ENCODE peak calls at places on chromosomes 3 and 15, in seven cellular contexts. U is transverse colon, Q is IMR-90, S is Peyer's patch, R is mesenchymal stem cell, E is A549, Y is breast epithelium. N is an unnamed sample.

GRCh38 chr3:79467721-79468120 is 300.1 kb downstream of the ROBO1 start:
- DNase-seq in U (no peak), Q (no peak), S (no peak), R (no peak), E (no peak), Y (no peak), N (peak; percentile 18)

GRCh38 chr3:79587150-79587549 is 180.6 kb downstream of the ROBO1 start:
- DNase-seq in U (no peak), Q (no peak), S (no peak), R (no peak), E (no peak), Y (no peak), N (no peak)

GRCh38 chr3:71389911-71390573 is 193.5 kb downstream of the FOXP1 start:
- DNase-seq in U (peak; percentile 67), Q (peak; percentile 65), S (peak; percentile 71), R (peak; percentile 21), E (no peak), Y (peak; percentile 47), N (peak; percentile 71)

GRCh38 chr15:63387741-63388468 is 6.3 kb upstream of the CA12 start:
- DNase-seq in U (no peak), Q (no peak), S (peak; percentile 9), R (no peak), E (no peak), Y (no peak), N (no peak)

GRCh38 chr3:111751961-111752360 is 107.1 kb upstream of the PHLDB2 start:
- DNase-seq in U (no peak), Q (peak; percentile 94), S (no peak), R (peak; percentile 91), E (no peak), Y (no peak), N (peak; percentile 46)

GRCh38 chr15:36468746-36469145 is 110.7 kb upstream of the CDIN1 start:
- DNase-seq in U (no peak), Q (peak; percentile 100), S (no peak), R (peak; percentile 90), E (no peak), Y (no peak), N (no peak)

GRCh38 chr15:41838400-41838897 is at the start of gene PLA2G4B:
- DNase-seq in U (peak; percentile 82), Q (no peak), S (peak; percentile 70), R (no peak), E (no peak), Y (peak; percentile 94), N (no peak)

GRCh38 chr3:28042095-28042635 is 199.3 kb upstream of the CMC1 start:
- DNase-seq in U (no peak), Q (no peak), S (no peak), R (no peak), E (no peak), Y (no peak), N (no peak)

GRCh38 chr3:102181202-102181920 is 253.5 kb upstream of the ZPLD1 start:
- DNase-seq in U (no peak), Q (peak; percentile 88), S (no peak), R (peak; percentile 66), E (no peak), Y (no peak), N (peak; percentile 24)

GRCh38 chr3:187919018-187919417 is 173.8 kb upstream of the BCL6 start:
- DNase-seq in U (peak; percentile 20), Q (no peak), S (peak; percentile 67), R (no peak), E (no peak), Y (no peak), N (no peak)

GRCh38 chr3:25915673-25916072 is 125.8 kb downstream of the OXSM start:
- DNase-seq in U (no peak), Q (peak; percentile 36), S (no peak), R (no peak), E (no peak), Y (no peak), N (no peak)

GRCh38 chr3:149487598-149488197 is 13.2 kb downstream of the TM4SF4 start:
- DNase-seq in U (peak; percentile 15), Q (no peak), S (peak; percentile 59), R (no peak), E (no peak), Y (no peak), N (peak; percentile 81)

GRCh38 chr3:4546346-4547178 is 53.4 kb downstream of the ITPR1 start:
- DNase-seq in U (no peak), Q (no peak), S (no peak), R (no peak), E (no peak), Y (no peak), N (no peak)

GRCh38 chr3:126151562-126152302 is 28.7 kb downstream of the ALDH1L1 start:
- DNase-seq in U (no peak), Q (no peak), S (peak; percentile 27), R (no peak), E (no peak), Y (peak; percentile 13), N (no peak)

GRCh38 chr3:190225186-190225692 is 97.0 kb downstream of the CLDN1 start:
- DNase-seq in U (no peak), Q (peak; percentile 42), S (no peak), R (peak; percentile 54), E (no peak), Y (no peak), N (peak; percentile 59)

DNA sequence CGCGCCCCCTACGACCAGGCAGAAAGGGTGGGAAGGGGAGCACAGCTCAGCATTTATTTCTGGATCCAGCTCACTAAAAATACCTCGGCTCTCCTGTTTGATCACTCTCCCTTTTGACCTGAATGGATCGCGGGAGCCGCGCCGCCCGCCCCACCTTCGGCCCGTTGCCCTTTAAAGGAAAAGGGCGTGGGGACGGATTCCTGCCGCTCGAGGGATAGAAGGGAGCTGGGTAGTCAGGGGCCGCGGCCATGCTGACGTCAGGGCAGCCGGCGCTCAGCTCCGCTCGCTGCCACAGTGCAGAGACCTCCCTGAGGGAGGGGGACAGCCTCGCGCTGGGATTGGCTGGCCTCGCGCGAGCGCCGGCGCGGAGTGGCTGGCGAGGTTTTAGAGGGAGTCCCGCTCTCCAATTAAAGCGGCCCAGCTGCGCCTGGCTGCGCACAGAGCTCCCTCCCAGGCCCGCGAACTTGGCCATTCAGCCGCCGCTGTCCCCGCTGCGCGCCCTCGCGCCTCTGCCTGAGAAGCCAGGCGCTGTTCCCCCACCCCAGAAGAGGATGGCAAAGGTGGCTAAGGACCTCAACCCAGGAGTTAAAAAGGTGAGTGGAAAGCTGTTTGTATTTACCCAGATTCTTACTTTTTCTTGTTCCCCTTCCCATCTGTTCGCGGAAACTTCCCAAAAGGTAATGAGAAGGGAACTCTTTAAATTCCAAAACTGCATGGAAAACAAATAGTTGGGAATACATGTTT is at the start of gene LMCD1:
- DNase-seq in U (peak; percentile 95), Q (peak; percentile 95), S (peak; percentile 95), R (peak; percentile 97), E (peak; percentile 88), Y (peak; percentile 92), N (peak; percentile 97)
- H3K4me1 ChIP-seq in U (peaks cover 41% of the 10 kb centered on the region), Q (peaks cover 24% of the 10 kb centered on the region), S (no peaks in the 10 kb centered on the region), R (peaks cover 18% of the 10 kb centered on the region), E (peaks cover 68% of the 10 kb centered on the region), Y (peaks cover 13% of the 10 kb centered on the region), N (peaks cover 52% of the 10 kb centered on the region)

DNA sequence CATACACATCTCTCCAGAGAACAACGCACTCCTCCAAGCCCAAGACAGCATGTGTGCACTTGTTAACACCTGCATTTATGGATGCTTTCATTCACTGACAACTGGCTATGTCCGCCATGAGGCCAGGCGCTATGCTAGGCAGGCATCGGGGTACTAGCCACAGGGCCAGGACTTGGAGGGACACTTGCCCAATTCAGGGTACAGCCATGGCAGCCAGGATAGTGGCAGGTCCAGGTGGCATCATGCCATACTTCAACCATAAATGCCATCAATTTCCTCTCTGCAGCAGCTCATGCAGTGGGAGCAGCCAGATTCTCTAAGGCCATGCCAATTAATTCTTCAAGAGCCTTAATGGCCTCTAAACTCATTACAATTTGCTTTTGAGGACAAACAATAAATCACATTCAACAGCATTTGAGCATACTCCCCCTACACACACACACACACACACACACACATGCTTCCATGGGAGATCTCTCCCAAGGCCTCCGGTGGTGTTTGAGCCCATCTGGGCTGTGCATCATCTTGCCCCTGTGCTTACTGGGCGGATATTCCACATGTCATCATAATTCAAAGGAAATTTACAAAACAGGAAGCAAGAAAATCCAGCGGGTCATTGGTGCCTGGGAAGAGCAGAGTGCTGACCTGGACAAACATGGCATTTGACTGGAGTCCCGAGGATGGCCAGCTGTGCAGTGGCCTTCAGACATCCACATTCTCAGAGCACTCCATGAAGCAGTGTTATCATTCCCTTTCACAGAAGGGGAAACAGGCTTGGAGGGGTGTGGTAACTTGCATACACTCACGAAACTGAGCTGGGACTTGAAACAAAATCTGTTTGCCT is 109.1 kb downstream of the IQSEC1 start:
- DNase-seq in U (no peak), Q (peak; percentile 43), S (no peak), R (peak; percentile 82), E (no peak), Y (no peak), N (no peak)
- H3K4me1 ChIP-seq in U (peaks cover 84% of the 10 kb centered on the region), Q (peaks cover 22% of the 10 kb centered on the region), S (peaks cover 11% of the 10 kb centered on the region), R (peaks cover 23% of the 10 kb centered on the region), E (peaks cover 25% of the 10 kb centered on the region), Y (no peaks in the 10 kb centered on the region), N (peaks cover 32% of the 10 kb centered on the region)

GRCh38 chr3:20047341-20047779 is 7.1 kb downstream of the KAT2B start:
- DNase-seq in U (no peak), Q (no peak), S (no peak), R (no peak), E (no peak), Y (no peak), N (no peak)
- H3K4me1 ChIP-seq in U (peaks cover 59% of the 10 kb centered on the region), Q (no peaks in the 10 kb centered on the region), S (peaks cover 15% of the 10 kb centered on the region), R (peaks cover 7% of the 10 kb centered on the region), E (peaks cover 13% of the 10 kb centered on the region), Y (no peaks in the 10 kb centered on the region), N (no peaks in the 10 kb centered on the region)

DNA sequence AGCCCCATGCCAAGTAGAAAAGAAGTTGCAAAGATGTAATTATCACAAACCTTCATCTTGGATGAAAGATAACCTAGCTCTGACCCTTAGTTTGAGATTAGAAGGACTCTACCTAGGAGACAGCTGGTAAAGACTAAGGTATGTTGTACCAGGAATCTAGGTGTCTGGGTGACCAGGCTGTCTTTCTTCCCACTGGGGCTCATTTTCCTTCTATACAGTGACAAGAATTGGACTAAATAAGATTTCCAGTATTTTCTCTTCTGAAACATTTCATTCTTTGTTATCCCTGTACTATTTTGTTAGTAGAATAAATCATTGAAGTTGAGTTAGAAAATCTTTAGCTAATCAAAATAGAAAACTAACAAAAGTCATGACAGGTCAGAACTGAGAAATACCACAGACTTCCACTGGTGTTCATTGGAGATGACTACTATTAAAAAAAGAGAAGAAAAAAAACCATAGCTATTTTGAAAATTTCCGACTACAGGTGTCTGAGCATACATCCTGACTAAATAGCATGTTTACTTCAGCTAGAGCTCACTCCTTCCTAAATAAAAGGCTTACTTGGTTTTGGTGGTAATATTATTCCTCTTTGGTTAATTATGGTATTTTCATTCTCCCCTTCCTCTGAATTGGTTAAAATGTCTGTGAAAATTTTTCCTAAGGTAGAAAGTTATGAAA is 10.1 kb downstream of the TGFBR2 start:
- DNase-seq in U (no peak), Q (no peak), S (no peak), R (no peak), E (no peak), Y (no peak), N (no peak)
- H3K4me1 ChIP-seq in U (peaks cover 98% of the 10 kb centered on the region), Q (peaks cover 23% of the 10 kb centered on the region), S (peaks cover 10% of the 10 kb centered on the region), R (peaks cover 9% of the 10 kb centered on the region), E (peaks cover 91% of the 10 kb centered on the region), Y (peaks cover 3% of the 10 kb centered on the region), N (peaks cover 32% of the 10 kb centered on the region)

GRCh38 chr15:99590913-99591646 is 25.3 kb downstream of the MEF2A start:
- DNase-seq in U (no peak), Q (no peak), S (no peak), R (no peak), E (no peak), Y (no peak), N (no peak)
- H3K4me1 ChIP-seq in U (peaks cover 34% of the 10 kb centered on the region), Q (peaks cover 4% of the 10 kb centered on the region), S (no peaks in the 10 kb centered on the region), R (peaks cover 3% of the 10 kb centered on the region), E (no peaks in the 10 kb centered on the region), Y (no peaks in the 10 kb centered on the region), N (peaks cover 27% of the 10 kb centered on the region)

GRCh38 chr15:74240897-74241614 is 4.9 kb downstream of the CCDC33 start:
- DNase-seq in U (no peak), Q (no peak), S (no peak), R (no peak), E (no peak), Y (no peak), N (no peak)
- H3K4me1 ChIP-seq in U (peaks cover 24% of the 10 kb centered on the region), Q (peaks cover 5% of the 10 kb centered on the region), S (no peaks in the 10 kb centered on the region), R (peaks cover 48% of the 10 kb centered on the region), E (peaks cover 51% of the 10 kb centered on the region), Y (peaks cover 8% of the 10 kb centered on the region), N (peaks cover 12% of the 10 kb centered on the region)